ENCODE peak calls at places on chromosome 21, in nine cellular contexts. P is A549, S is neural progenitor cell, O is PC-3, M is neuronal stem cell, F is H9, G is mesenchymal stem cell, T is Karpas-422, K is mammary epithelial cell. J is an unnamed sample.

GRCh38 chr21:45029968-45030636 is 44.3 kb upstream of the ADARB1 start:
- DNase-seq in P (no peak), S (peak), O (no peak), M (peak), F (no peak), G (no peak), T (no peak), K (no peak), J (no peak)

GRCh38 chr21:32544697-32545096 is 40.6 kb downstream of the TCP10L start:
- DNase-seq in P (no peak), S (no peak), O (no peak), M (no peak), F (no peak), G (no peak), T (no peak), K (no peak), J (peak)

GRCh38 chr21:45301521-45302081 is 13.9 kb upstream of the POFUT2 start:
- DNase-seq in P (no peak), S (no peak), O (no peak), M (no peak), F (no peak), G (no peak), T (no peak), K (no peak), J (no peak)

GRCh38 chr21:45386728-45387371 is 18.1 kb upstream of the COL18A1 start:
- DNase-seq in P (peak), S (no peak), O (peak), M (no peak), F (no peak), G (peak), T (no peak), K (peak), J (peak)

GRCh38 chr21:14554948-14555347 is 8.8 kb upstream of the SAMSN1 start:
- DNase-seq in P (no peak), S (no peak), O (peak), M (no peak), F (no peak), G (no peak), T (no peak), K (peak), J (no peak)

GRCh38 chr21:15005391-15005790 is 59.4 kb downstream of the NRIP1 start:
- DNase-seq in P (no peak), S (peak), O (no peak), M (no peak), F (peak), G (no peak), T (no peak), K (no peak), J (peak)

GRCh38 chr21:9774347-9774746 is 747.0 kb upstream of the TPTE start:
- DNase-seq in P (no peak), S (no peak), O (no peak), M (no peak), F (no peak), G (no peak), T (no peak), K (no peak), J (no peak)

GRCh38 chr21:46048926-46049889 is 48.7 kb upstream of the COL6A2 start:
- DNase-seq in P (no peak), S (no peak), O (peak), M (no peak), F (peak), G (peak), T (no peak), K (peak), J (no peak)

GRCh38 chr21:16624468-16625102 is 888.3 kb upstream of the CXADR start:
- DNase-seq in P (no peak), S (no peak), O (no peak), M (no peak), F (no peak), G (no peak), T (no peak), K (no peak), J (no peak)

GRCh38 chr21:18529253-18529652 is 125.7 kb upstream of the TMPRSS15 start:
- DNase-seq in P (no peak), S (no peak), O (peak), M (no peak), F (no peak), G (peak), T (no peak), K (no peak), J (peak)

GRCh38 chr21:23152130-23152529 is 2153.9 kb downstream of the NCAM2 start:
- DNase-seq in P (no peak), S (no peak), O (no peak), M (no peak), F (no peak), G (no peak), T (no peak), K (no peak), J (no peak)

DNA sequence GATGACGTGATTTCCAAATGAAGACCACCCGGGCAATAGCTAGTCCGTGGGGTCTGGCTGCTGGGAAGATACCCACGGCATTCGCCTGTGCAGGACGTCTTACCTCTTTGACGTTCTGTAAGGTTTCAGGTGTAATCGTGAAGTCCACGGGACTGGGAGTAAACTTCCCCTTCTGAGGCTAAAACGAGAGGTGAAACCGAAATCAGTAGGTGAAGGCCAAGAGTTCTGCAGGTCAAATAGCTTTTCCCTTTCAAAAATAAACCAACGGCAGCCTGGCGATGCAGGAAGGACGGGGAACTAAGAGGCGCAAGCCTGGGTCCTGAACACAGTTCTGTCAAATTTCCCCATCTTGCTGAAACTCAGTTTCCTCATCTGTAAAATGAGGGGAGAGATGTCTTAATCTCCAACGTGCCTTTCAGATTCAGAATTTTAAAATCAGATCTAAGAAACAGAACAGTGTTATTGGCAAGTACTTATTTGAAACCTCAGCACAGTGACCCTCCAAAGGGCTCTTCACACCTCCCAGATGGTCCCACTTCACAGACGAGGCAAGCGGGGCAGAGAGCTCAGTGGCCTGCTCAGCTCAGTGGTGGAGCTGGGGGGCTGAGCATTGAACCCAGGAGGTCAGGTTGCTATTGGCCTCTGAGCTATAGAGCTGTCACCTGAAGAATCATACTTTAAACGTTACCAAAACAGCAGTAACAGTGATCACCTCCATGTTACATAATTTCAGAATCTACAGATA is 34.7 kb downstream of the VPS26C start:
- DNase-seq in P (no peak), S (no peak), O (no peak), M (no peak), F (no peak), G (no peak), T (no peak), K (no peak), J (no peak)
- H3K27ac ChIP-seq in P (no peak), S (no peak), O (no peak), M (no peak), F (no peak), G (no peak), T (no peak), K (no peak), J (no peak)

GRCh38 chr21:43951911-43952703 is 60.0 kb upstream of the TRAPPC10 start:
- DNase-seq in P (no peak), S (no peak), O (no peak), M (no peak), F (no peak), G (no peak), T (no peak), K (no peak), J (no peak)

GRCh38 chr21:43950481-43950880 is 61.6 kb upstream of the TRAPPC10 start:
- DNase-seq in P (no peak), S (no peak), O (no peak), M (no peak), F (no peak), G (no peak), T (no peak), K (no peak), J (no peak)

GRCh38 chr21:43948740-43949498 is 63.2 kb upstream of the TRAPPC10 start:
- DNase-seq in P (no peak), S (no peak), O (no peak), M (no peak), F (no peak), G (no peak), T (no peak), K (no peak), J (no peak)

GRCh38 chr21:43950936-43951335 is 61.2 kb upstream of the TRAPPC10 start:
- DNase-seq in P (no peak), S (no peak), O (no peak), M (no peak), F (no peak), G (no peak), T (no peak), K (no peak), J (no peak)

GRCh38 chr21:43949499-43950208 is 62.5 kb upstream of the TRAPPC10 start:
- DNase-seq in P (no peak), S (no peak), O (no peak), M (no peak), F (no peak), G (no peak), T (no peak), K (no peak), J (no peak)
- H3K4me2 ChIP-seq in P (no peak), S (no peak), O (no peak), M (no peak), F (no peak), G (no peak), T (no peak), K (no peak), J (no peak)

DNA sequence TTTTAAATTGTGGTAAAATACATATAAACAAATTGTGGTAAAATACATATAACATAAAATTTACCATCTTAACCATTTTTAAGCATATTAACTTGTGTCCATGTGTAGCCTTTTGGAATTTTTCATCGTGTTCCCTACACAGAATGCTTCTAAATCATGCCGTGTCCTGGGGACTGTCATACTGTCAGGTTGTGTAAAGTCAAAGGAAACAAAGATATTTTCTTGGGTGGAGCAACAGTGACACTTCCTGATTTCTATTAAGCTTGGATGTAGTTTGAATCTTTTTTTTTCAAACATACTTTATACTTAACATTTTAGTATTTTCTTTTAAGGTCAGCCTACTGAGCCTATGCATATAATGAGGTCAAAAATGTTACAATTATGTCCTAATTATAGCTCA is 32.3 kb downstream of the DOP1B start:
- DNase-seq in P (no peak), S (no peak), O (no peak), M (no peak), F (no peak), G (no peak), T (no peak), K (no peak), J (no peak)
- H3K27ac ChIP-seq in P (no peak), S (no peak), O (peak), M (no peak), F (no peak), G (no peak), T (no peak), K (no peak), J (no peak)

DNA sequence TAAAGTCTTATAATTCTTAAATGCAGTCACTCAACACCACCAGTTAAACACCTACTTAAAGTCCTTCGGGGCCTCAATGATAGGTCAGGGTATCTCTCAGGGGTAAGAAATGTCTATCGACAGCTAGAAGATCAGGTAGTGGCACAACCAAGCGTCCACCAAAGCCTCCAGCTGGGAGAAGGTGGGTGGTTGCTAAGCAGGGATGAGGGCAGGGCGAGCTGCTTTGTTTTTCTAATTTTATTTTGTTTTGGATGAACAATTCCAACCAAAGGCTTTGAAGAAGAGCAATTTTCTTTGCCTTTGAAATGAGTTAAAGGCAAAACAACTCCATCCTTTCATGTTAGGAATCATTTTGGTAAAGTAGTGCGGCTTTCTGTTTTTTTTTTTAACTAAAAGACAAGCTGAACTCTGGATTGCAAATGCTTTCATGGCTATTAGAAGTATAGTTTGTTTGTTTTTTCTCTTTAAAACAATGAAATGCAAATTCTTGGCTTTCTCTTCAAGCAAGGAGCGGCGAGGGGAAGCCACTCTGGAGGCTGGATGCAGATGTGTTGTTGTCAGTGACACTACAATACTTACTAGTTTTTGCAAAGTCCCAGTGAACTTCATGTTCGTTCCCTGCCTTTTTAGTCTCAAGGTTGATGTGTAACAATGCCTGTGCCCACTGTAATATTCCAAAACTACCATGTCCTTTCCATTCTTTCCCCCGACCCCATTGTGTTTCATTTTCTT is 106.0 kb downstream of the MRPS6 start:
- DNase-seq in P (no peak), S (no peak), O (no peak), M (no peak), F (no peak), G (no peak), T (no peak), K (no peak), J (no peak)
- H3K4me2 ChIP-seq in P (no peak), S (peak), O (no peak), M (no peak), F (peak), G (no peak), T (no peak), K (no peak), J (no peak)

GRCh38 chr21:34517039-34517438 is 5.0 kb upstream of the KCNE1 start:
- DNase-seq in P (no peak), S (no peak), O (no peak), M (no peak), F (no peak), G (no peak), T (no peak), K (no peak), J (no peak)

GRCh38 chr21:34519013-34519412 is 7.0 kb upstream of the KCNE1 start:
- DNase-seq in P (no peak), S (no peak), O (no peak), M (no peak), F (no peak), G (no peak), T (no peak), K (no peak), J (no peak)

GRCh38 chr21:34514576-34515135 is 2.6 kb upstream of the KCNE1 start:
- DNase-seq in P (no peak), S (no peak), O (no peak), M (no peak), F (no peak), G (no peak), T (no peak), K (no peak), J (no peak)

GRCh38 chr21:34519694-34520093 is 7.7 kb upstream of the KCNE1 start:
- DNase-seq in P (no peak), S (no peak), O (no peak), M (no peak), F (no peak), G (no peak), T (no peak), K (no peak), J (no peak)

DNA sequence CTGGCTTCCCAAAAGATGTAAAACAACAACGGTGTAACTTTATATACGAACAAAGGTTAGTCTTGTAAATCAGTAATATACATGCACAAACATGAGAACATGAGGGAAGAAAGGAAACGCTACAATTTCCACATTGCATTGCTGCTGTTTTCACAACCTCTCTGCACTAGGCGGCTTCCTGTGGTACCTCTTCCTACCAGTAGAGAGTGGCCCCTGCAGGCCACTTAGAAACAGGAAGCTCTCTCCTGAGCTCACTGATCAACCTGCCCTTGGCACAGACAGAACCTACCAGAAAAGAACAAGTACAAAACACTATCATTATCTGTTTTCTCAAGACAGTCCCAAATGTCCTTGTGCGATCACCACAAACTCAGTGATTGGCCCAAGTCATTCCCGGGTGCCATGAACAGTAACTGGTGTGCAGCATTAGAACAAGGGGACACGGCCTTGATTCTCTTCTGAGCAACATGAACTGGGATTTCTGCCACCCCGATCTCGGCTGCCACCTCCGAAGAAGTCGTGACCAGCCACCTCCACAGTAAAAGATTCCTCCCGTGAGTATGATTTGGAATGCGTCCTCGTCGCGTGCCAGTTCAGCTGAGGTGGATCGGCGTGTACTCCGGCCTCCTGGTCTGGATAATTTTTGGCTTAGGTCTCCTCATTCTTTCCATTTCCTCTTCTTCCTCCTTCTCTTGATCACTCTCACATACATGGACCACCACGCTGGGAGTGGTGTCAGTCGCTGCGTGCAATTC is 5.7 kb upstream of the KCNE1 start:
- DNase-seq in P (peak), S (peak), O (peak), M (no peak), F (no peak), G (peak), T (peak), K (no peak), J (peak)
- H3K27ac ChIP-seq in P (no peak), S (no peak), O (no peak), M (no peak), F (no peak), G (peak), T (no peak), K (no peak), J (no peak)

DNA sequence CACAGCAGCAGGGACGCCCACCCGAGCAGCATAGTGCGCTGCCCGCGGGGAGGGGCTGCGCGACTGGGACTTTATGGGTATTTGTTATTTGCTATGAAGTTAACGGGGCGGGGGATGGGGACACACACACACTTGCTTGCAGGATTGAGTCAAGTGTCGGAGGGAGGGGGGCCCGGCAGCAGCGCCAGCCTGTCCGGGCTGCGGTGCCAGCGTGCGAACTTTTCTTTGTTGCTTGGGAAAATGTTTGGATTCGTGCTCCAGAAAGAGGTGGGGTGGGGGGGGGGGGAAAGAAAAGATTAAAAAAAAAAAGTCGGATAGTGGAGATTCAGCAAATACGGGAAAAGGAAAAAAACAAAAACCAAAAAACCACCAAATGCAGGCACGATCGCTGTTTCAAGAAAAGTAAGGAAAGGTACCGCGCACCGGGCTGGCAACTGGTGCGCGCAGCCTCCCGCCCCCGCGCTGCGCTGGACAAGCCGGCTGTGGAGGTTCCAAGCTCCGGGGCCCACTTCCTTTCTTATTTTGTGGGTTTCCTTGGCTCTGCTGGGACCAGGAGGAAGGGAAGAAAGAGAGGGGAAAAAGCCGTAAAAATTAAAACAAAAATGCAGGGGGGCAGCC is 419 bp downstream of the ADAMTS5 start:
- DNase-seq in P (no peak), S (no peak), O (no peak), M (no peak), F (peak), G (peak), T (no peak), K (no peak), J (no peak)
- H3K4me2 ChIP-seq in P (no peak), S (peak), O (peak), M (peak), F (peak), G (peak), T (no peak), K (peak), J (peak)

GRCh38 chr21:41681336-41681801 is 85.5 kb downstream of the RIPK4 start:
- DNase-seq in P (no peak), S (no peak), O (peak), M (no peak), F (no peak), G (no peak), T (no peak), K (peak), J (no peak)
- H3K27ac ChIP-seq in P (peak), S (no peak), O (peak), M (no peak), F (no peak), G (no peak), T (no peak), K (no peak), J (no peak)